ENCODE peak calls at places on chromosomes 16 and 17, in five cellular contexts. V, D, M, Z and U are unnamed samples.
A peak's percentile ranks its signal among the peaks of the same experiment; 100 is the strongest.

GRCh38 chr16:65989861-65990260 is 376.6 kb upstream of the CDH5 start:
- DNase-seq in V (no peak), D (peak; percentile 31), M (no peak), Z (no peak), U (no peak)

GRCh38 chr17:42779942-42780815 is at the start of gene WNK4:
- DNase-seq in V (no peak), D (peak; percentile 46), M (peak; percentile 48), Z (no peak), U (peak; percentile 32)

GRCh38 chr17:77127735-77128361 is 12.9 kb upstream of the SEC14L1 start:
- DNase-seq in V (no peak), D (peak; percentile 31), M (no peak), Z (no peak), U (no peak)

GRCh38 chr16:89931305-89931896 is 8.3 kb downstream of the TUBB3 start:
- DNase-seq in V (no peak), D (no peak), M (no peak), Z (no peak), U (no peak)

GRCh38 chr16:17305694-17306093 is 165.1 kb downstream of the XYLT1 start:
- DNase-seq in V (no peak), D (no peak), M (no peak), Z (no peak), U (no peak)

GRCh38 chr16:74998481-74999207 is at the start of gene ZNRF1:
- DNase-seq in V (peak; percentile 38), D (peak; percentile 68), M (peak; percentile 82), Z (peak; percentile 82), U (peak; percentile 98)

GRCh38 chr17:14061666-14062560 is 7.4 kb upstream of the COX10 start:
- DNase-seq in V (peak; percentile 52), D (peak; percentile 80), M (peak; percentile 92), Z (no peak), U (no peak)

GRCh38 chr17:28521296-28522085 is 15.3 kb downstream of the FOXN1 start:
- DNase-seq in V (no peak), D (no peak), M (no peak), Z (no peak), U (no peak)

GRCh38 chr16:19872179-19872863 is 12.3 kb downstream of the GPRC5B start:
- DNase-seq in V (no peak), D (no peak), M (no peak), Z (no peak), U (no peak)

GRCh38 chr17:63537001-63537400 is 13.3 kb upstream of the DCAF7 start:
- DNase-seq in V (no peak), D (no peak), M (no peak), Z (no peak), U (no peak)

GRCh38 chr17:36674278-36674650 is 72.9 kb downstream of the MRM1 start:
- DNase-seq in V (no peak), D (no peak), M (no peak), Z (no peak), U (no peak)

GRCh38 chr17:45719335-45720071 is 64.6 kb upstream of the CRHR1 start:
- DNase-seq in V (peak; percentile 41), D (peak; percentile 81), M (peak; percentile 54), Z (peak; percentile 82), U (peak; percentile 9)

GRCh38 chr16:77556203-77556602 is 121.4 kb upstream of the ADAMTS18 start:
- DNase-seq in V (no peak), D (no peak), M (no peak), Z (no peak), U (no peak)

GRCh38 chr16:89633064-89633631 is 19.7 kb downstream of the DPEP1 start:
- DNase-seq in V (no peak), D (peak; percentile 88), M (peak; percentile 5), Z (peak; percentile 72), U (no peak)

GRCh38 chr16:88566158-88566557 is 4.0 kb upstream of the ZC3H18 start:
- DNase-seq in V (peak; percentile 31), D (peak; percentile 77), M (peak; percentile 34), Z (no peak), U (no peak)

GRCh38 chr16:76970745-76971099 is 220.3 kb upstream of the MON1B start:
- DNase-seq in V (no peak), D (no peak), M (no peak), Z (no peak), U (no peak)

GRCh38 chr17:43645765-43646481 is 15.8 kb downstream of the MEOX1 start:
- DNase-seq in V (no peak), D (peak; percentile 33), M (peak; percentile 74), Z (no peak), U (peak; percentile 73)

GRCh38 chr17:11909348-11909747 is 87.9 kb downstream of the ZNF18 start:
- DNase-seq in V (no peak), D (no peak), M (no peak), Z (no peak), U (no peak)

GRCh38 chr16:16067127-16067526 is 117.7 kb downstream of the ABCC1 start:
- DNase-seq in V (no peak), D (no peak), M (no peak), Z (no peak), U (no peak)

GRCh38 chr17:28950752-28951427 is 428 bp downstream of the PHF12 start:
- DNase-seq in V (no peak), D (no peak), M (no peak), Z (no peak), U (no peak)

GRCh38 chr17:72683506-72684404 is 408.7 kb downstream of the SLC39A11 start:
- DNase-seq in V (no peak), D (peak; percentile 99), M (peak; percentile 92), Z (peak; percentile 100), U (no peak)

GRCh38 chr17:67021718-67022450 is 22.5 kb upstream of the CACNG1 start:
- DNase-seq in V (no peak), D (no peak), M (no peak), Z (no peak), U (no peak)

GRCh38 chr17:50547035-50547735 is at the start of gene SPATA20:
- DNase-seq in V (peak; percentile 59), D (peak; percentile 84), M (peak; percentile 92), Z (peak; percentile 89), U (peak; percentile 92)

GRCh38 chr17:47776330-47777197 is 43.5 kb downstream of the TBX21 start:
- DNase-seq in V (peak; percentile 27), D (peak; percentile 68), M (peak; percentile 67), Z (peak; percentile 78), U (peak; percentile 46)

GRCh38 chr16:35629001-35629400 is 2169.6 kb downstream of the TP53TG3F start:
- DNase-seq in V (no peak), D (no peak), M (no peak), Z (no peak), U (no peak)

GRCh38 chr16:22314661-22315626 is 17.7 kb downstream of the POLR3E start:
- DNase-seq in V (no peak), D (no peak), M (no peak), Z (no peak), U (no peak)

GRCh38 chr16:24700549-24701392 is 28.7 kb upstream of the TNRC6A start:
- DNase-seq in V (peak; percentile 99), D (peak; percentile 99), M (peak; percentile 97), Z (peak; percentile 89), U (no peak)

GRCh38 chr16:83305092-83305491 is 502.7 kb upstream of the HSBP1 start:
- DNase-seq in V (peak; percentile 83), D (peak; percentile 70), M (peak; percentile 92), Z (no peak), U (no peak)

GRCh38 chr17:19940722-19941464 is 36.7 kb downstream of the AKAP10 start:
- DNase-seq in V (peak; percentile 31), D (peak; percentile 46), M (peak; percentile 64), Z (no peak), U (no peak)

GRCh38 chr16:84569382-84569987 is 48.4 kb downstream of the COTL1 start:
- DNase-seq in V (no peak), D (no peak), M (peak; percentile 41), Z (no peak), U (no peak)

GRCh38 chr16:3857189-3858013 is 23.1 kb downstream of the CREBBP start:
- DNase-seq in V (no peak), D (peak; percentile 76), M (peak; percentile 90), Z (no peak), U (no peak)

GRCh38 chr17:31393749-31394146 is 2.3 kb downstream of the RAB11FIP4 start:
- DNase-seq in V (no peak), D (no peak), M (no peak), Z (no peak), U (no peak)

GRCh38 chr16:3071655-3072054 is 6.2 kb downstream of the IL32 start:
- DNase-seq in V (no peak), D (no peak), M (no peak), Z (no peak), U (no peak)

GRCh38 chr17:9389116-9389515 is 186.5 kb downstream of the STX8 start:
- DNase-seq in V (peak; percentile 71), D (peak; percentile 92), M (peak; percentile 85), Z (peak; percentile 40), U (no peak)

DNA sequence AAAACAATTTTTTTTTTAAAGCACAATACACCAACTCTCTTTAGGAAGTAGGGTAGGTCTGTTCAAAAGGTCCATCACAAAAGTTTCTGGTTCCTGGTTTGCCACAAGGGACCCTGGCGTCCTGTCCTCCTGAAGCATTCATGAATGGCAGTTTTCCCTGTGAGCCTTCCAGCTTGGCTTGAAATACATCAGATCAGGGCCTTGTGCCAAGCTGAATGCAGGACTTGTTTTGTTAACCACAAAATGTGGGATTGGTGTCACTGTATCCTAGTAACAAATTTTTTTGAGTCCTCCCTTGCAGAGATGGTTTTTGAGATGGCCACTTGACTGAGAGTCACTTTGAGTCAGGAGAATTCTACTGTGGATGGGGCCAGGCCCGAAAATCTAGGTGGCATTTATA is 3.9 kb downstream of the GNAO1 start:
- DNase-seq in V (no peak), D (no peak), M (no peak), Z (no peak), U (no peak)
- TF ChIP-seq CTCF in V (no peak), D (no peak), M (no peak), Z (no peak), U (no peak)

GRCh38 chr16:9297437-9298113 is 206.1 kb downstream of the HAPSTR1 start:
- DNase-seq in V (no peak), D (peak; percentile 16), M (no peak), Z (peak; percentile 36), U (peak; percentile 62)
- TF ChIP-seq CTCF in V (peak; percentile 38), D (peak; percentile 39), M (peak; percentile 19), Z (no peak), U (peak; percentile 83)

GRCh38 chr17:78697846-78698343 is 84.2 kb downstream of the CYTH1 start:
- DNase-seq in V (no peak), D (no peak), M (no peak), Z (no peak), U (no peak)
- TF ChIP-seq CTCF in V (no peak), D (no peak), M (no peak), Z (no peak), U (no peak)

GRCh38 chr16:1334739-1335138 is 1.3 kb downstream of the BAIAP3 start:
- DNase-seq in V (no peak), D (no peak), M (no peak), Z (no peak), U (no peak)
- TF ChIP-seq CTCF in V (no peak), D (no peak), M (no peak), Z (no peak), U (no peak)

GRCh38 chr17:7833795-7834553 is at the start of gene KDM6B:
- DNase-seq in V (no peak), D (peak; percentile 86), M (peak; percentile 92), Z (peak; percentile 95), U (peak; percentile 85)
- TF ChIP-seq CTCF in V (no peak), D (no peak), M (no peak), Z (no peak), U (no peak)

GRCh38 chr17:80755650-80756405 is 211.2 kb downstream of the RPTOR start:
- DNase-seq in V (no peak), D (no peak), M (no peak), Z (no peak), U (no peak)
- TF ChIP-seq CTCF in V (peak; percentile 19), D (peak; percentile 23), M (peak; percentile 25), Z (no peak), U (peak; percentile 11)

GRCh38 chr16:67666538-67667433 is at the start of the genes C16orf86 and ENKD1:
- DNase-seq in V (no peak), D (peak; percentile 64), M (peak; percentile 74), Z (peak; percentile 79), U (peak; percentile 87)
- TF ChIP-seq CTCF in V (no peak), D (no peak), M (no peak), Z (no peak), U (no peak)